ENCODE peak calls at places on chromosomes 12 and 14, in six cellular contexts. One of them, this sample, is unnamed.

GRCh38 chr12:80834724-80835123 is 103.0 kb downstream of the LIN7A start:
- DNase-seq in A673: no peak
- DNase-seq in pancreas: no peak
- DNase-seq in amniotic stem cell: no peak
- DNase-seq in left ventricle myocardium superior: no peak
- DNase-seq in activated T-cell treated with anti-CD3 and anti-CD28 coated beads, Interleukin-2, amount 50 U/mL, for 72 hours: no peak
- DNase-seq in this sample: no peak

GRCh38 chr12:106135075-106135474 is 3.7 kb downstream of the NUAK1 start:
- DNase-seq in A673: no peak
- DNase-seq in amniotic stem cell: no peak
- DNase-seq in left ventricle myocardium superior: no peak
- DNase-seq in activated T-cell treated with anti-CD3 and anti-CD28 coated beads, Interleukin-2, amount 50 U/mL, for 72 hours: no peak
- DNase-seq in pancreas: no peak
- DNase-seq in this sample: no peak

GRCh38 chr12:122845865-122846621 is 10.8 kb downstream of the HIP1R start:
- DNase-seq in activated T-cell treated with anti-CD3 and anti-CD28 coated beads, Interleukin-2, amount 50 U/mL, for 72 hours: no peak
- DNase-seq in amniotic stem cell: no peak
- DNase-seq in left ventricle myocardium superior: no peak
- DNase-seq in A673: no peak
- DNase-seq in pancreas: no peak
- DNase-seq in this sample: no peak

GRCh38 chr12:109739747-109740693 is 26.4 kb downstream of the FAM222A start:
- DNase-seq in amniotic stem cell: no peak
- DNase-seq in pancreas: peak
- DNase-seq in activated T-cell treated with anti-CD3 and anti-CD28 coated beads, Interleukin-2, amount 50 U/mL, for 72 hours: no peak
- DNase-seq in left ventricle myocardium superior: peak
- DNase-seq in A673: peak
- DNase-seq in this sample: peak

GRCh38 chr14:20468773-20469241 is 399 bp upstream of the PNP start:
- DNase-seq in left ventricle myocardium superior: no peak
- DNase-seq in activated T-cell treated with anti-CD3 and anti-CD28 coated beads, Interleukin-2, amount 50 U/mL, for 72 hours: no peak
- DNase-seq in A673: no peak
- DNase-seq in pancreas: no peak
- DNase-seq in amniotic stem cell: no peak
- DNase-seq in this sample: no peak

GRCh38 chr14:79783061-79783460 is 428.2 kb downstream of the DIO2 start:
- DNase-seq in A673: no peak
- DNase-seq in pancreas: no peak
- DNase-seq in amniotic stem cell: no peak
- DNase-seq in left ventricle myocardium superior: no peak
- DNase-seq in activated T-cell treated with anti-CD3 and anti-CD28 coated beads, Interleukin-2, amount 50 U/mL, for 72 hours: no peak
- DNase-seq in this sample: no peak

GRCh38 chr12:52009081-52009751 is 2.5 kb downstream of the TAMALIN start:
- DNase-seq in A673: no peak
- DNase-seq in activated T-cell treated with anti-CD3 and anti-CD28 coated beads, Interleukin-2, amount 50 U/mL, for 72 hours: no peak
- DNase-seq in pancreas: no peak
- DNase-seq in amniotic stem cell: no peak
- DNase-seq in left ventricle myocardium superior: no peak
- DNase-seq in this sample: no peak

GRCh38 chr14:30443368-30444007 is 115.5 kb upstream of the G2E3 start:
- DNase-seq in activated T-cell treated with anti-CD3 and anti-CD28 coated beads, Interleukin-2, amount 50 U/mL, for 72 hours: no peak
- DNase-seq in left ventricle myocardium superior: no peak
- DNase-seq in amniotic stem cell: peak
- DNase-seq in A673: peak
- DNase-seq in pancreas: peak
- DNase-seq in this sample: peak

GRCh38 chr12:4270670-4271432 is 2.7 kb upstream of the CCND2 start:
- DNase-seq in left ventricle myocardium superior: peak
- DNase-seq in activated T-cell treated with anti-CD3 and anti-CD28 coated beads, Interleukin-2, amount 50 U/mL, for 72 hours: peak
- DNase-seq in pancreas: peak
- DNase-seq in A673: no peak
- DNase-seq in amniotic stem cell: no peak
- DNase-seq in this sample: peak

GRCh38 chr14:96249016-96249415 is 7.0 kb upstream of the BDKRB1 start:
- DNase-seq in A673: no peak
- DNase-seq in amniotic stem cell: peak
- DNase-seq in pancreas: no peak
- DNase-seq in activated T-cell treated with anti-CD3 and anti-CD28 coated beads, Interleukin-2, amount 50 U/mL, for 72 hours: no peak
- DNase-seq in left ventricle myocardium superior: no peak
- DNase-seq in this sample: no peak

GRCh38 chr12:1272132-1272531 is 281.1 kb downstream of the ERC1 start:
- DNase-seq in amniotic stem cell: no peak
- DNase-seq in left ventricle myocardium superior: no peak
- DNase-seq in A673: no peak
- DNase-seq in pancreas: no peak
- DNase-seq in activated T-cell treated with anti-CD3 and anti-CD28 coated beads, Interleukin-2, amount 50 U/mL, for 72 hours: no peak
- DNase-seq in this sample: no peak

GRCh38 chr12:112539221-112539620 is 120.5 kb downstream of the PTPN11 start:
- DNase-seq in A673: peak
- DNase-seq in left ventricle myocardium superior: no peak
- DNase-seq in pancreas: no peak
- DNase-seq in activated T-cell treated with anti-CD3 and anti-CD28 coated beads, Interleukin-2, amount 50 U/mL, for 72 hours: no peak
- DNase-seq in amniotic stem cell: no peak
- DNase-seq in this sample: no peak

GRCh38 chr14:23539209-23539866 is 12.2 kb downstream of the ZFHX2 start:
- DNase-seq in A673: peak
- DNase-seq in activated T-cell treated with anti-CD3 and anti-CD28 coated beads, Interleukin-2, amount 50 U/mL, for 72 hours: peak
- DNase-seq in amniotic stem cell: no peak
- DNase-seq in left ventricle myocardium superior: no peak
- DNase-seq in pancreas: no peak
- DNase-seq in this sample: peak